ENCODE peak calls at places on chromosomes 1 and 21, in eight cellular contexts. N is tibial nerve; V is activated CD8-positive, alpha-beta T cell treated with anti-CD3 and anti-CD28 coated beads for 36 hours; O is CD4-positive, alpha-beta T cell; X is endothelial cell; A is kidney epithelial cell; T is Calu3; E is neural crest cell. H is an unnamed sample.

GRCh38 chr21:46188226-46189212 is 4.3 kb upstream of the SPATC1L start:
- DNase-seq in N (peak; percentile 40), O (no peak), V (peak; percentile 22), X (no peak), A (peak; percentile 39), E (no peak), T (peak; percentile 29), H (peak; percentile 53)

GRCh38 chr1:38119000-38119399 is 72.4 kb upstream of the POU3F1 start:
- DNase-seq in X (no peak), E (no peak), V (no peak), T (no peak), O (no peak), A (no peak), N (no peak), H (no peak)

GRCh38 chr1:34865573-34865972 is 6.0 kb upstream of the SMIM12 start:
- DNase-seq in E (no peak), T (no peak), X (no peak), V (no peak), N (no peak), A (no peak), O (no peak), H (no peak)

GRCh38 chr1:107267489-107267888 is 126.7 kb downstream of the NTNG1 start:
- DNase-seq in T (no peak), E (no peak), O (no peak), A (no peak), V (no peak), X (no peak), N (no peak), H (no peak)

GRCh38 chr1:113976609-113977278 is 2.5 kb upstream of the OLFML3 start:
- DNase-seq in A (peak; percentile 51), T (no peak), V (no peak), N (no peak), E (peak; percentile 18), X (no peak), O (no peak), H (no peak)

GRCh38 chr1:202034683-202035462 is 24.5 kb downstream of the ELF3 start:
- DNase-seq in V (no peak), N (peak; percentile 72), E (no peak), O (no peak), A (peak; percentile 97), X (no peak), T (peak; percentile 99), H (peak; percentile 97)

GRCh38 chr1:40612345-40612831 is 53.1 kb downstream of the RIMS3 start:
- DNase-seq in X (peak; percentile 73), A (peak; percentile 21), E (peak; percentile 74), T (peak; percentile 71), V (peak; percentile 82), O (peak; percentile 47), N (peak; percentile 81), H (peak; percentile 78)

GRCh38 chr21:43291347-43291950 is 122.6 kb downstream of the CRYAA start:
- DNase-seq in X (no peak), E (no peak), V (no peak), N (no peak), O (no peak), T (no peak), A (no peak), H (no peak)

GRCh38 chr1:17527036-17527914 is 12.2 kb upstream of the ARHGEF10L start:
- DNase-seq in V (no peak), E (no peak), O (no peak), T (no peak), X (no peak), A (no peak), N (no peak), H (no peak)

GRCh38 chr1:84721152-84721551 is 30.9 kb upstream of the SSX2IP start:
- DNase-seq in X (no peak), T (no peak), V (no peak), E (no peak), O (no peak), N (no peak), A (no peak), H (no peak)

GRCh38 chr1:32351859-32352745 is 10.2 kb downstream of the FAM229A start:
- DNase-seq in O (no peak), T (peak; percentile 49), X (no peak), V (no peak), E (no peak), N (peak; percentile 39), A (no peak), H (peak; percentile 25)
- TF ChIP-seq CTCF in O (no peak), T (no peak), X (no peak), V (no peak), E (no peak), N (no peak), A (peak; percentile 20), H (no peak)

DNA sequence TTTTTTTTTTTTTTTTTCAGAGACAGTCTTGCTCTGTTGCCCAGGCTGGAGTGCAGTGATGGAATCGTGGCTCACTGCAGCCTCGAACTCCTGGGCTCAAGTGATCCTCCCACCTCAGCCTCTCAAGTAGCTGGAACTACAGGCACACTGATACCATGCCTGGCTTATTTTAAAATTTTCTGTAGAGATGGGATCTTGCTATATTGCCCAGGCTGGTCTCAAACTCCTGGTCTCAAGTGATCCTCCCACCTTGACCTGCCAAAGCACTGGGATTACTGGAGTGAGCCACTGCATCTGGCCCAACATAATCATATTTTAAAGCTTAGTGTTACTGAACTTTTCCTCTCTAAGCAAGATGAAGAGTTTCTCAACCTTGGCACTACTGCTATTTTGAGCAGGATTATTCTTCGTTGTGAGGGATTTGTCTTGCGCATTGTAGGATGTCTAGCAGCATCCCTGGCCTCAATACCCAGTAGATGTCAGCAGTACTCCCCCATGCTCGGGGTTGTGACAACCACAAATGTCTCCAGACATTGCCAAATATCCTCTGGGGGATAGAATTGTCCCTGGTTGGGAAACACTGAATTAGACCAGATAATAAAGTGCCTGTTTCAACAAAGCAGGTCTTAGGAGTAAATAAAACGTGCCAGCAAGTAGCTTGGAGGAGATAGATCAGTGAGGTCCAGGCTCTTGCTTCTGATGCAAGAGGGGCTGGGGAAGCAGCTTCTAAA is 15.1 kb upstream of the THRAP3 start:
- DNase-seq in X (no peak), V (no peak), T (no peak), A (no peak), O (no peak), N (peak; percentile 52), E (no peak), H (no peak)
- TF ChIP-seq CTCF in X (no peak), V (no peak), T (no peak), A (no peak), O (no peak), N (no peak), E (no peak), H (no peak)

GRCh38 chr1:153251988-153252387 is 7.5 kb upstream of the LORICRIN start:
- DNase-seq in V (no peak), N (no peak), O (no peak), X (no peak), A (no peak), E (no peak), T (no peak), H (no peak)
- TF ChIP-seq CTCF in V (no peak), N (no peak), O (no peak), X (no peak), A (no peak), E (no peak), T (no peak), H (no peak)

DNA sequence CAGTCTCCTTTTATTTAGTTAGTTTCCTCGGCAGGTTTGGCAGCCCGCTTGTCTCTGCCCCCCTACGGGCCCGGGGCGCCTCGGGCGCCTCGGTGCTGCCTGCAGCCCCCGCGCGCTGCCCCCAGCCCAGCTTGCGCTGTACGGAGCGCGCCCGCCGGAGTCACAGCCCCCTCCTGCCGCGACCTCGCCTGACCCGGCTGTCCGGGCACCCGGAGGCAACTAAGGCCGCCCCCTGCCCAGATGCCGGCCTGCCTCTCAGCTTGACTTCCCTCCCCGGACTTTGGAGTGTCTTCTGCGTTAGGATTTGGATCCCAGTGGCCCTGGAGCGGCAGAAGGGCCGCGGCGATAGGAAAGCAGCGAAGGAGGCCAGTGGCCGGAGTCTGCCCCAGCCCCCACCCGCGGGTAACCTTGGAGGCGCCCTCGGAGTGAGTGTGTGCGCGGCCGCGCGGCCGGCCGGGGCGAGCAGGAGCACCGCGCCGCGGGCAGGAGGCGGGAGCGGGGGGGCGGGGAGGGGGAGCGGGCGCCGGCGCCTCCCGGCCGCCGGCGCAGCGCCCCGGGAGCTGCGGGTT is 7.6 kb downstream of the CDKN2C start:
- DNase-seq in T (peak; percentile 64), O (peak; percentile 13), E (peak; percentile 32), N (peak; percentile 8), V (peak; percentile 23), X (peak; percentile 38), A (no peak), H (peak; percentile 57)
- TF ChIP-seq CTCF in T (no peak), O (no peak), E (no peak), N (no peak), V (no peak), X (no peak), A (no peak), H (no peak)

DNA sequence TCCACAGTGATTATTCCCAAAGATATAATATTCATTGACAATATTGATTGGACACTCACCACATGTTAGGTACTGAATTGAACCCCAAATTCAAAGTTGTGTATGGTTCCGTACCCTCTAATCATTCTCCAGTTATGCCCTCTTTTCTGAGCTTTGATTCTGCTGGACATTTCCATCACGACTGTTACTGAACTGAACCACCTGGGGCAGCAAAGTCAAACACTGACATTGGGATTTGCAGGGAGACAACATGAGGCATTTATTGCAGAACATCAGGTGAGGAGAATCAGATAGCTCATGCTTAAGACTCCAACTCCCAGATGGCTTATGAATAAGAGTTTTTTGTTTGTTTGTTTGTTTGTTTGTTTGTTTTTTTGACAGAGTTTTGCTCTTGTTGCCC is 420.9 kb downstream of the DISC1 start:
- DNase-seq in A (no peak), T (no peak), V (no peak), E (no peak), O (no peak), X (no peak), N (no peak), H (peak; percentile 53)
- TF ChIP-seq CTCF in A (peak; percentile 21), T (no peak), V (no peak), E (peak; percentile 37), O (no peak), X (no peak), N (no peak), H (peak; percentile 22)

DNA sequence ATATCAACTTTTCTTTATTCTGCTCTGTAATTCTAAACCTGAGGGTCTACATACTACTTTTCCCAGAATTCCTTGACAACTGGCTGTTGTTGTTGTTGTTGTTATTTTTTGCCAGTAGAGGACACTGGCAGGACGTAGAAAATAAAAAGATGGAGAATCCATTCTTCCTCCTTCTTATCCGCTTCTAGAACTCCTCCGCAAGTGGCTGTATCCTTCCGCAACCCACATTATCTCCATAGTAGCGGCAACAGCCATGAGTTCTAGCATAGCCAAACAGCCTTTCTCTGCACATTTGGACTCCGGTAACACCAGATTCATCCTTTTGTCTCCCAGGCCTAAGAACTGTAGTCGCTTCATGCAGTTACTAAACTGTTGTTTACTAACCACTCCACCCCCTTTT is 91.1 kb upstream of the CACHD1 start:
- DNase-seq in X (no peak), N (no peak), V (no peak), O (no peak), E (no peak), T (no peak), A (no peak), H (no peak)
- TF ChIP-seq CTCF in X (no peak), N (no peak), V (no peak), O (no peak), E (no peak), T (no peak), A (no peak), H (no peak)

GRCh38 chr1:61950418-61950817 is 208.1 kb downstream of the PATJ start:
- DNase-seq in N (no peak), O (no peak), T (no peak), X (no peak), A (no peak), E (no peak), V (no peak), H (peak; percentile 24)
- TF ChIP-seq CTCF in N (no peak), O (no peak), T (peak; percentile 5), X (peak; percentile 16), A (peak; percentile 48), E (peak; percentile 60), V (peak; percentile 47), H (peak; percentile 32)